ENCODE peak calls at places on chromosomes 2 and 18, in six cellular contexts. One of them, this sample, is unnamed.

GRCh38 chr2:187310696-187311095 is 137.4 kb downstream of the CALCRL start:
- DNase-seq in pancreas: no peak
- DNase-seq in renal cortical epithelial cell: peak
- DNase-seq in AG09319: no peak
- DNase-seq in foreskin fibroblast: peak
- DNase-seq in skeletal muscle cell: no peak
- DNase-seq in this sample: no peak

GRCh38 chr2:72155737-72156136 is 8.1 kb upstream of the CYP26B1 start:
- DNase-seq in pancreas: no peak
- DNase-seq in renal cortical epithelial cell: no peak
- DNase-seq in AG09319: no peak
- DNase-seq in foreskin fibroblast: no peak
- DNase-seq in skeletal muscle cell: no peak
- DNase-seq in this sample: no peak

GRCh38 chr18:7177131-7177744 is 53.7 kb upstream of the LRRC30 start:
- DNase-seq in pancreas: peak
- DNase-seq in renal cortical epithelial cell: peak
- DNase-seq in AG09319: peak
- DNase-seq in foreskin fibroblast: peak
- DNase-seq in skeletal muscle cell: peak
- DNase-seq in this sample: peak

GRCh38 chr2:224268441-224268840 is 133.5 kb downstream of the FAM124B start:
- DNase-seq in pancreas: no peak
- DNase-seq in renal cortical epithelial cell: peak
- DNase-seq in AG09319: peak
- DNase-seq in foreskin fibroblast: peak
- DNase-seq in skeletal muscle cell: peak
- DNase-seq in this sample: peak

GRCh38 chr2:80856227-80856626 is 551.7 kb upstream of the LRRTM1 start:
- DNase-seq in pancreas: no peak
- DNase-seq in renal cortical epithelial cell: no peak
- DNase-seq in AG09319: no peak
- DNase-seq in foreskin fibroblast: no peak
- DNase-seq in skeletal muscle cell: no peak
- DNase-seq in this sample: no peak

GRCh38 chr2:63861220-63861822 is 19.6 kb downstream of the UGP2 start:
- DNase-seq in pancreas: peak
- DNase-seq in renal cortical epithelial cell: peak
- DNase-seq in AG09319: no peak
- DNase-seq in foreskin fibroblast: peak
- DNase-seq in skeletal muscle cell: no peak
- DNase-seq in this sample: no peak

GRCh38 chr18:29979884-29980283 is 1062.7 kb downstream of the DSC3 start:
- DNase-seq in pancreas: no peak
- DNase-seq in renal cortical epithelial cell: no peak
- DNase-seq in AG09319: no peak
- DNase-seq in foreskin fibroblast: no peak
- DNase-seq in skeletal muscle cell: no peak
- DNase-seq in this sample: no peak

GRCh38 chr2:65545818-65546217 is 113.4 kb upstream of the SPRED2 start:
- DNase-seq in pancreas: no peak
- DNase-seq in renal cortical epithelial cell: peak
- DNase-seq in AG09319: no peak
- DNase-seq in foreskin fibroblast: peak
- DNase-seq in skeletal muscle cell: no peak
- DNase-seq in this sample: no peak

GRCh38 chr18:48490641-48491040 is 48.2 kb upstream of the CTIF start:
- DNase-seq in pancreas: no peak
- DNase-seq in renal cortical epithelial cell: no peak
- DNase-seq in AG09319: no peak
- DNase-seq in foreskin fibroblast: peak
- DNase-seq in skeletal muscle cell: no peak
- DNase-seq in this sample: no peak

GRCh38 chr2:156147594-156148330 is 184.8 kb downstream of the NR4A2 start:
- DNase-seq in pancreas: no peak
- DNase-seq in renal cortical epithelial cell: peak
- DNase-seq in AG09319: no peak
- DNase-seq in foreskin fibroblast: no peak
- DNase-seq in skeletal muscle cell: no peak
- DNase-seq in this sample: peak

GRCh38 chr18:3380384-3380961 is 69.5 kb upstream of the TGIF1 start:
- DNase-seq in pancreas: no peak
- DNase-seq in renal cortical epithelial cell: peak
- DNase-seq in AG09319: no peak
- DNase-seq in foreskin fibroblast: peak
- DNase-seq in skeletal muscle cell: no peak
- DNase-seq in this sample: no peak

GRCh38 chr2:127003028-127003800 is 103.7 kb downstream of the BIN1 start:
- DNase-seq in pancreas: no peak
- DNase-seq in renal cortical epithelial cell: no peak
- DNase-seq in AG09319: no peak
- DNase-seq in foreskin fibroblast: no peak
- DNase-seq in skeletal muscle cell: no peak
- DNase-seq in this sample: no peak

GRCh38 chr2:19675856-19676460 is 225.8 kb downstream of the TTC32 start:
- DNase-seq in pancreas: no peak
- DNase-seq in renal cortical epithelial cell: no peak
- DNase-seq in AG09319: peak
- DNase-seq in foreskin fibroblast: peak
- DNase-seq in skeletal muscle cell: no peak
- DNase-seq in this sample: no peak

GRCh38 chr2:43171789-43172188 is 54.6 kb downstream of the ZFP36L2 start:
- DNase-seq in pancreas: no peak
- DNase-seq in renal cortical epithelial cell: peak
- DNase-seq in AG09319: no peak
- DNase-seq in foreskin fibroblast: peak
- DNase-seq in skeletal muscle cell: no peak
- DNase-seq in this sample: no peak